ENCODE peak calls at places on chromosome 13, in five cellular contexts. U, I, S, Q and T are unnamed samples. For H3K4me1, the result is how much of the 10 kb centered on the place peaks cover.

GRCh38 chr13:92806215-92806614 is 420.4 kb upstream of the GPC6 start:
- DNase-seq in U (no peak), I (no peak), S (no peak), Q (no peak), T (no peak)

GRCh38 chr13:31962661-31963345 is 68.8 kb upstream of the FRY start:
- DNase-seq in U (no peak), I (no peak), S (no peak), Q (no peak), T (no peak)

GRCh38 chr13:79736356-79736755 is 255.4 kb downstream of the NDFIP2 start:
- DNase-seq in U (no peak), I (no peak), S (no peak), Q (no peak), T (no peak)

GRCh38 chr13:108618233-108618632 is 11.2 kb upstream of the MYO16 start:
- DNase-seq in U (peak), I (no peak), S (no peak), Q (no peak), T (no peak)

GRCh38 chr13:42991892-42992584 is at the start of gene EPSTI1:
- DNase-seq in U (peak), I (peak), S (peak), Q (no peak), T (peak)

GRCh38 chr13:92804926-92805325 is 421.7 kb upstream of the GPC6 start:
- DNase-seq in U (no peak), I (no peak), S (no peak), Q (no peak), T (no peak)

GRCh38 chr13:23205807-23206206 is 25.0 kb downstream of the SGCG start:
- DNase-seq in U (no peak), I (no peak), S (no peak), Q (no peak), T (no peak)

GRCh38 chr13:65789815-65790214 is 1440.3 kb downstream of the PCDH9 start:
- DNase-seq in U (no peak), I (no peak), S (no peak), Q (no peak), T (no peak)

GRCh38 chr13:40916207-40916998 is 102.7 kb downstream of the ELF1 start:
- DNase-seq in U (no peak), I (no peak), S (no peak), Q (no peak), T (no peak)

GRCh38 chr13:107367258-107367657 is 799.3 kb upstream of the ARGLU1 start:
- DNase-seq in U (no peak), I (no peak), S (no peak), Q (no peak), T (no peak)

GRCh38 chr13:89363144-89363543 is 1692.0 kb downstream of the SLITRK5 start:
- DNase-seq in U (peak), I (no peak), S (no peak), Q (no peak), T (no peak)

GRCh38 chr13:53953205-53953604 is 924.6 kb downstream of the OLFM4 start:
- DNase-seq in U (no peak), I (no peak), S (no peak), Q (no peak), T (no peak)

GRCh38 chr13:45238945-45239795 is 38.3 kb upstream of the KCTD4 start:
- DNase-seq in U (no peak), I (no peak), S (no peak), Q (no peak), T (no peak)

GRCh38 chr13:110812111-110812868 is 98.8 kb downstream of the ING1 start:
- DNase-seq in U (peak), I (no peak), S (no peak), Q (no peak), T (no peak)

GRCh38 chr13:32125746-32126145 is 94.2 kb downstream of the FRY start:
- DNase-seq in U (no peak), I (no peak), S (no peak), Q (no peak), T (no peak)

GRCh38 chr13:90792335-90792734 is 555.2 kb upstream of the MIR17HG start:
- DNase-seq in U (no peak), I (no peak), S (no peak), Q (no peak), T (no peak)

GRCh38 chr13:26168276-26168814 is 53.8 kb downstream of the RNF6 start:
- DNase-seq in U (no peak), I (no peak), S (no peak), Q (no peak), T (no peak)

GRCh38 chr13:93418398-93418797 is 191.8 kb downstream of the GPC6 start:
- DNase-seq in U (no peak), I (no peak), S (no peak), Q (no peak), T (no peak)

GRCh38 chr13:23980160-23980551 is 82.9 kb upstream of the C1QTNF9B start:
- DNase-seq in U (peak), I (peak), S (peak), Q (no peak), T (peak)

GRCh38 chr13:97439196-97439595 is 5.2 kb downstream of the RAP2A start:
- DNase-seq in U (no peak), I (no peak), S (no peak), Q (no peak), T (no peak)

GRCh38 chr13:110713642-110713952 is at the start of gene ING1:
- DNase-seq in U (no peak), I (no peak), S (no peak), Q (no peak), T (no peak)

GRCh38 chr13:112510002-112510780 is 77.8 kb downstream of the TUBGCP3 start:
- DNase-seq in U (peak), I (peak), S (no peak), Q (no peak), T (no peak)

DNA sequence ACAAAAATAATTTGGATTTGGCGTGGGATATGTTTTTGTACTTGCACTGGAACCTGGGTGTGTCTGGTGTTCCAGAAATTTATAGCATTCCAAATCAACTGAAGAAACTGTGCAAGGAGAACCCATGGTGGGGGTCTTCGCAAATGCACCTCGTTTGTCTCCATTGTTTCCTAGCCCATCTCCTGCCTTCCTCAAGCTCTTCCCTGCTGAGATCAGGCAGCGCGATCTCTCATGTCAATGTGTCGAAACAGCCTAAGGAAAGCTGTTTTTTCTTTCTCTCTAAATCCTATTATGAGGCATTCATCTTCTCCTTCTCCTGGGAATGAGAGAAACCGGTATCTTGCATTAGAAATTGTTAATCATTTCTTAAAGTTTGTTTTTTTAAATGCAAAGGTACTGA is 131.0 kb downstream of the KLF5 start:
- DNase-seq in U (no peak), I (no peak), S (no peak), Q (no peak), T (no peak)
- H3K27ac ChIP-seq in U (no peak), I (no peak), S (no peak), Q (peak), T (no peak)

GRCh38 chr13:98548230-98548629 is 28.7 kb downstream of the STK24 start:
- DNase-seq in U (no peak), I (no peak), S (no peak), Q (no peak), T (no peak)

GRCh38 chr13:98547455-98547854 is 29.5 kb downstream of the STK24 start:
- DNase-seq in U (no peak), I (no peak), S (no peak), Q (no peak), T (no peak)

GRCh38 chr13:98549006-98549727 is 27.7 kb downstream of the STK24 start:
- DNase-seq in U (no peak), I (no peak), S (no peak), Q (no peak), T (no peak)

GRCh38 chr13:98544105-98544710 is 32.7 kb downstream of the STK24 start:
- DNase-seq in U (no peak), I (no peak), S (no peak), Q (no peak), T (no peak)

DNA sequence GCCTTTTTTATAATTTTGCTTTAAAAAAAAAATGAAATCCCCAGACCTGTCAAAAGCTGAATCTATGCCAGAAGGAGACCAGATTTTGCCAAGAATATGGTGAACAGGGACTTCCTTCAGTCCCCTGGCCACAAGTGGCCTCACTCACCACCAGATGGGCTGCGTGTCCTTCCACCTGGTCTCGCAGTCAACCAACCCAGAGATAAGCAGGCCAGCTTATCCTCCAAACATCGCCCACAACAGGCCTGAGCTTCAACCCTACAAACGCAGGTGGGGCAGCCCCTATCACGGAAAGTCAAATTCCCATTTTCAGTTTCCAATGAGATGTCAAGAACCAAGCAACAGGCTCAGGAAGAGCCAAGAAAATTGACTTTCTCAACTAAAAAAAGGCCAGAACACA is 30.5 kb downstream of the STK24 start:
- DNase-seq in U (no peak), I (no peak), S (no peak), Q (no peak), T (no peak)
- H3K4me1 ChIP-seq in U (under half), I (under half), S (under half), Q (under half), T (under half)

GRCh38 chr13:95626768-95627167 is 17.7 kb downstream of the DZIP1 start:
- DNase-seq in U (no peak), I (no peak), S (no peak), Q (no peak), T (no peak)

GRCh38 chr13:95628488-95628887 is 16.0 kb downstream of the DZIP1 start:
- DNase-seq in U (no peak), I (no peak), S (no peak), Q (no peak), T (no peak)

GRCh38 chr13:95627590-95627989 is 16.9 kb downstream of the DZIP1 start:
- DNase-seq in U (no peak), I (no peak), S (no peak), Q (no peak), T (no peak)

GRCh38 chr13:95630593-95630992 is 13.9 kb downstream of the DZIP1 start:
- DNase-seq in U (no peak), I (no peak), S (no peak), Q (no peak), T (no peak)

DNA sequence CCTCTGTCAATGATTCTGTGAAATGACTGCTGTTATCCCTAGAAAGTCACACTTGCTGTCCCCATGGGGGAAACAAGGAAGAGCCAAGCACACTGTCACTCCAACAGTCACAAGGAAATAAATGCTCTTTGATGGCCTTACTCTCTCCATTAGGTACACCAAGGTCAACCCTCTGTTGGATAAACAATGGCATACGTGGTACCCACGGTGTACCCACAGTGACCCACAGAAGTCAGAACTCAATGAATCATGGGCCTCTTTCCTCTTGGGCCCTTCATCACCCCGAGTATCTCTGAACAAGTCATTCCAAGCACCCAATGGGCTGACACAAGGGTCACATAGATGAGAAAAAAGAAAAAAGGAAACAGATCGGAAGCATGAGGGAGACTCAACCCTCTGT is 15.4 kb downstream of the DZIP1 start:
- DNase-seq in U (no peak), I (no peak), S (no peak), Q (no peak), T (no peak)
- TF ChIP-seq CTCF in U (no peak), I (no peak), S (no peak), Q (no peak), T (no peak)

DNA sequence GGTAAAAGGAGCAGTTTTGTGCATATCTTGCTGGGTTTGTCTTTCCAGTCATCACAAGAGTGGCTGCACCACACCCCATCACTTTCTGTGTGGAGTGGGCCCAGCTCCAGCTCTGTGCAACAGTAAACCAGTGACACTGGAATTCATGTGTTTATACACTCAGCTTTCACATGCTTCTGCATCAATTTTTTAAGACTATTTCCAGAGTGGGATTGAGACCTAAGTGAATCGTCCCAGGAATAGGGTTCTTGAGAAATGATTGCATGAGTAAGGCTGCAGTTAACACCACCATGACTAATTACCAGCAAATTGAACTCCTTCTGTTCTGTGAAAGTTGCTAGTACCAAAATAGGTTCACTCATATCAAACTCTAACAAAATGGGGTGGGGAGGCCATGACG is 5.3 kb upstream of the CFAP97D2 start:
- DNase-seq in U (no peak), I (no peak), S (no peak), Q (no peak), T (no peak)
- H3K27ac ChIP-seq in U (no peak), I (no peak), S (no peak), Q (no peak), T (no peak)

DNA sequence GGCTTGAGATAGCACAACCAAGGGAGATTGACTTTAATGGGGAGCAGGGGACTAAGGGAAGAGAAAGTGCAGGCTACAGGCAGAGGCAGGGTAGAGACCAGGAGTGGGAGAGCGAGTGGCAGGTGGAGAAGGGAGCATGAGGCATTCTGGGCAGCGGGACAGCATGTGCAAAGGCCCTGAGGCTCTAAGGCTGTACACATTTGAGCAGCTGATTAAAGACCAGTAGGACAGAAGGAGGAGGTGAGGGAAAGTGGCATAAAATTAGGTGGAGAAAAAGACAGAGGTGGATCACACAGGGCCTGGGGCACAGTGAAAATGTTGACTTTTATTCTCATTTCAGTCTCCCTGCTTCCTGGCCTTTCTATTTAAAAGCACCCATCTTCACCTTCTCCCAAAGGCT is 74.4 kb downstream of the ALOX5AP start:
- DNase-seq in U (no peak), I (no peak), S (no peak), Q (no peak), T (no peak)
- H3K4me1 ChIP-seq in U (under half), I (under half), S (under half), Q (under half), T (under half)

GRCh38 chr13:50805805-50806204 is 37.7 kb downstream of the DLEU7 start:
- DNase-seq in U (no peak), I (no peak), S (no peak), Q (no peak), T (no peak)
- TF ChIP-seq CTCF in U (peak), I (no peak), S (no peak), Q (no peak), T (no peak)

GRCh38 chr13:21031594-21031993 is 29.8 kb downstream of the LATS2 start:
- DNase-seq in U (no peak), I (no peak), S (no peak), Q (no peak), T (no peak)
- H3K27ac ChIP-seq in U (no peak), I (no peak), S (no peak), Q (no peak), T (no peak)

GRCh38 chr13:51624207-51624606 is 39.9 kb downstream of the WDFY2 start:
- DNase-seq in U (no peak), I (no peak), S (no peak), Q (no peak), T (no peak)
- H3K4me1 ChIP-seq in U (under half), I (under half), S (under half), Q (under half), T (under half)